ENCODE peak calls at places on chromosomes 12 and 14, in five cellular contexts. X is mammary epithelial cell; A is activated naive CD4-positive, alpha-beta T cell treated with Interleukin-2 at 50 U/mL for 16 hours; W is fibroblast of lung; S is GM10248. N is an unnamed sample.

GRCh38 chr14:96631030-96631429 is 128.8 kb downstream of the PAPOLA start:
- DNase-seq in X (no peak), A (no peak), W (no peak), S (no peak), N (peak; percentile 1)

GRCh38 chr14:66359500-66359899 is 126.7 kb upstream of the CCDC196 start:
- DNase-seq in X (peak; percentile 25), A (no peak), W (peak; percentile 75), S (peak; percentile 40), N (peak; percentile 37)

GRCh38 chr12:120725659-120726509 is at the start of gene ACADS:
- DNase-seq in X (peak; percentile 74), A (peak; percentile 90), W (peak; percentile 78), S (peak; percentile 99), N (peak; percentile 99)

GRCh38 chr12:20426191-20426590 is 57.9 kb downstream of the PDE3A start:
- DNase-seq in X (no peak), A (no peak), W (peak; percentile 79), S (no peak), N (no peak)

GRCh38 chr14:104512061-104512460 is 67.5 kb upstream of the C14orf180 start:
- DNase-seq in X (no peak), A (no peak), W (no peak), S (no peak), N (no peak)

GRCh38 chr12:131733874-131734273 is 23.0 kb downstream of the SFSWAP start:
- DNase-seq in X (no peak), A (no peak), W (no peak), S (no peak), N (no peak)

GRCh38 chr14:22837750-22838538 is 1.6 kb downstream of the MMP14 start:
- DNase-seq in X (peak; percentile 58), A (no peak), W (peak; percentile 71), S (no peak), N (no peak)

GRCh38 chr12:63930971-63931370 is 86.5 kb downstream of the SRGAP1 start:
- DNase-seq in X (peak; percentile 65), A (no peak), W (peak; percentile 59), S (no peak), N (no peak)

GRCh38 chr14:69170848-69171247 is 17.9 kb upstream of the DCAF5 start:
- DNase-seq in X (peak; percentile 31), A (no peak), W (peak; percentile 12), S (no peak), N (no peak)

GRCh38 chr12:118685983-118686607 is 295.2 kb upstream of the SRRM4 start:
- DNase-seq in X (no peak), A (no peak), W (no peak), S (no peak), N (no peak)

GRCh38 chr12:15049456-15050153 is 76.8 kb downstream of the PDE6H start:
- DNase-seq in X (no peak), A (no peak), W (no peak), S (no peak), N (no peak)

GRCh38 chr14:39704581-39704980 is 272.3 kb upstream of the FBXO33 start:
- DNase-seq in X (no peak), A (no peak), W (no peak), S (no peak), N (no peak)

N was measured in GM20000.